ENCODE peak calls at places on chromosomes 7 and 10, in five cellular contexts. One of them, this sample, is unnamed.
A peak's percentile ranks its signal among the peaks of the same experiment; 100 is the strongest.

GRCh38 chr10:57867226-57867625 is 400.5 kb downstream of the IPMK start:
- DNase-seq in ovary: no peak
- DNase-seq in transverse colon: no peak
- DNase-seq in adrenal gland: no peak
- DNase-seq in tibial nerve: no peak
- DNase-seq in this sample: no peak

GRCh38 chr10:17910144-17910789 is 41.5 kb upstream of the SLC39A12 start:
- DNase-seq in tibial nerve: peak; percentile 37
- DNase-seq in transverse colon: peak; percentile 44
- DNase-seq in adrenal gland: peak; percentile 57
- DNase-seq in ovary: peak; percentile 35
- DNase-seq in this sample: peak; percentile 18

GRCh38 chr7:88243345-88243909 is 23.6 kb upstream of the SRI start:
- DNase-seq in ovary: no peak
- DNase-seq in tibial nerve: peak; percentile 52
- DNase-seq in adrenal gland: peak; percentile 49
- DNase-seq in transverse colon: no peak
- DNase-seq in this sample: peak; percentile 48

GRCh38 chr7:41403291-41403690 is 299.6 kb downstream of the INHBA start:
- DNase-seq in ovary: no peak
- DNase-seq in tibial nerve: no peak
- DNase-seq in transverse colon: no peak
- DNase-seq in adrenal gland: no peak
- DNase-seq in this sample: no peak

GRCh38 chr7:150363872-150364271 is 4.8 kb upstream of the REPIN1 start:
- DNase-seq in tibial nerve: no peak
- DNase-seq in adrenal gland: no peak
- DNase-seq in transverse colon: no peak
- DNase-seq in ovary: no peak
- DNase-seq in this sample: no peak

GRCh38 chr10:25059990-25060389 is 43.6 kb downstream of the THNSL1 start:
- DNase-seq in transverse colon: peak; percentile 65
- DNase-seq in tibial nerve: peak; percentile 65
- DNase-seq in ovary: peak; percentile 74
- DNase-seq in adrenal gland: peak; percentile 78
- DNase-seq in this sample: no peak

GRCh38 chr7:27080844-27081423 is 14.9 kb downstream of the HOXA1 start:
- DNase-seq in tibial nerve: no peak
- DNase-seq in adrenal gland: no peak
- DNase-seq in ovary: no peak
- DNase-seq in transverse colon: no peak
- DNase-seq in this sample: peak; percentile 28

GRCh38 chr10:45555789-45556188 is 116.8 kb downstream of the ZFAND4 start:
- DNase-seq in tibial nerve: no peak
- DNase-seq in adrenal gland: no peak
- DNase-seq in ovary: no peak
- DNase-seq in transverse colon: no peak
- DNase-seq in this sample: no peak

GRCh38 chr10:24816997-24817396 is 93.3 kb upstream of the ARHGAP21 start:
- DNase-seq in tibial nerve: no peak
- DNase-seq in adrenal gland: no peak
- DNase-seq in ovary: no peak
- DNase-seq in transverse colon: no peak
- DNase-seq in this sample: no peak

GRCh38 chr10:94403034-94403822 is 887 bp downstream of the TBC1D12 start:
- DNase-seq in ovary: peak; percentile 52
- DNase-seq in adrenal gland: peak; percentile 68
- DNase-seq in tibial nerve: no peak
- DNase-seq in transverse colon: peak; percentile 79
- DNase-seq in this sample: peak; percentile 78

GRCh38 chr7:33107136-33108066 is 1.8 kb downstream of the RP9 start:
- DNase-seq in ovary: no peak
- DNase-seq in tibial nerve: peak; percentile 28
- DNase-seq in transverse colon: peak; percentile 32
- DNase-seq in adrenal gland: peak; percentile 30
- DNase-seq in this sample: peak; percentile 74

GRCh38 chr10:62092301-62092990 is 176.2 kb downstream of the RTKN2 start:
- DNase-seq in tibial nerve: no peak
- DNase-seq in ovary: no peak
- DNase-seq in adrenal gland: no peak
- DNase-seq in transverse colon: no peak
- DNase-seq in this sample: no peak

GRCh38 chr10:26481914-26482550 is 43.9 kb downstream of the APBB1IP start:
- DNase-seq in ovary: no peak
- DNase-seq in transverse colon: peak; percentile 18
- DNase-seq in tibial nerve: no peak
- DNase-seq in adrenal gland: no peak
- DNase-seq in this sample: no peak

GRCh38 chr10:6494934-6495592 is 85.0 kb downstream of the PRKCQ start:
- DNase-seq in adrenal gland: no peak
- DNase-seq in ovary: no peak
- DNase-seq in transverse colon: no peak
- DNase-seq in tibial nerve: no peak
- DNase-seq in this sample: no peak

GRCh38 chr10:124283215-124284046 is 135.3 kb downstream of the OAT start:
- DNase-seq in transverse colon: no peak
- DNase-seq in adrenal gland: no peak
- DNase-seq in ovary: no peak
- DNase-seq in tibial nerve: no peak
- DNase-seq in this sample: no peak

GRCh38 chr10:114751856-114752255 is 69.7 kb upstream of the FHIP2A start:
- DNase-seq in adrenal gland: no peak
- DNase-seq in tibial nerve: no peak
- DNase-seq in transverse colon: no peak
- DNase-seq in ovary: no peak
- DNase-seq in this sample: no peak

GRCh38 chr10:29657719-29658274 is 23.0 kb upstream of the SVIL start:
- DNase-seq in adrenal gland: no peak
- DNase-seq in tibial nerve: no peak
- DNase-seq in ovary: no peak
- DNase-seq in transverse colon: no peak
- DNase-seq in this sample: no peak

GRCh38 chr7:40598915-40599314 is 464.1 kb downstream of the SUGCT start:
- DNase-seq in adrenal gland: no peak
- DNase-seq in ovary: no peak
- DNase-seq in tibial nerve: no peak
- DNase-seq in transverse colon: no peak
- DNase-seq in this sample: no peak

GRCh38 chr7:94333810-94334209 is 60.9 kb upstream of the COL1A2 start:
- DNase-seq in adrenal gland: no peak
- DNase-seq in transverse colon: no peak
- DNase-seq in tibial nerve: no peak
- DNase-seq in ovary: no peak
- DNase-seq in this sample: no peak

GRCh38 chr10:96339383-96339782 is 19.4 kb downstream of the OPALIN start:
- DNase-seq in tibial nerve: no peak
- DNase-seq in transverse colon: no peak
- DNase-seq in ovary: no peak
- DNase-seq in adrenal gland: no peak
- DNase-seq in this sample: no peak

GRCh38 chr10:5812283-5813090 is 747 bp downstream of the GDI2 start:
- DNase-seq in transverse colon: peak; percentile 55
- DNase-seq in ovary: peak; percentile 67
- DNase-seq in tibial nerve: peak; percentile 27
- DNase-seq in adrenal gland: peak; percentile 59
- DNase-seq in this sample: peak; percentile 71

GRCh38 chr7:138304071-138304320 is 156.1 kb upstream of the TRIM24 start:
- DNase-seq in transverse colon: no peak
- DNase-seq in ovary: no peak
- DNase-seq in tibial nerve: no peak
- DNase-seq in adrenal gland: no peak
- DNase-seq in this sample: no peak

GRCh38 chr7:39557222-39557621 is 9.0 kb upstream of the YAE1 start:
- DNase-seq in adrenal gland: no peak
- DNase-seq in tibial nerve: no peak
- DNase-seq in transverse colon: no peak
- DNase-seq in ovary: no peak
- DNase-seq in this sample: no peak

GRCh38 chr10:43284341-43284910 is 17.6 kb upstream of the RASGEF1A start:
- DNase-seq in tibial nerve: no peak
- DNase-seq in adrenal gland: no peak
- DNase-seq in ovary: no peak
- DNase-seq in transverse colon: no peak
- DNase-seq in this sample: no peak

GRCh38 chr10:1102392-1102791 is 46.2 kb downstream of the WDR37 start:
- DNase-seq in ovary: no peak
- DNase-seq in tibial nerve: no peak
- DNase-seq in transverse colon: no peak
- DNase-seq in adrenal gland: no peak
- DNase-seq in this sample: no peak

GRCh38 chr10:6362879-6363278 is 160.1 kb downstream of the PFKFB3 start:
- DNase-seq in ovary: no peak
- DNase-seq in tibial nerve: no peak
- DNase-seq in transverse colon: no peak
- DNase-seq in adrenal gland: no peak
- DNase-seq in this sample: no peak

GRCh38 chr10:88385601-88386203 is 197.4 kb downstream of the RNLS start:
- DNase-seq in adrenal gland: no peak
- DNase-seq in transverse colon: peak; percentile 92
- DNase-seq in ovary: peak; percentile 37
- DNase-seq in tibial nerve: no peak
- DNase-seq in this sample: no peak

GRCh38 chr10:101889256-101890210 is 45.9 kb upstream of the KCNIP2 start:
- DNase-seq in ovary: peak; percentile 75
- DNase-seq in adrenal gland: peak; percentile 91
- DNase-seq in transverse colon: peak; percentile 73
- DNase-seq in tibial nerve: peak; percentile 70
- DNase-seq in this sample: peak; percentile 83

GRCh38 chr10:13271552-13272163 is 28.2 kb downstream of the PHYH start:
- DNase-seq in ovary: peak; percentile 62
- DNase-seq in adrenal gland: peak; percentile 33
- DNase-seq in tibial nerve: peak; percentile 10
- DNase-seq in transverse colon: peak; percentile 66
- DNase-seq in this sample: peak; percentile 58

GRCh38 chr10:103125323-103126267 is 67.5 kb downstream of the NT5C2 start:
- DNase-seq in adrenal gland: no peak
- DNase-seq in ovary: no peak
- DNase-seq in tibial nerve: no peak
- DNase-seq in transverse colon: no peak
- DNase-seq in this sample: peak; percentile 20

DNA sequence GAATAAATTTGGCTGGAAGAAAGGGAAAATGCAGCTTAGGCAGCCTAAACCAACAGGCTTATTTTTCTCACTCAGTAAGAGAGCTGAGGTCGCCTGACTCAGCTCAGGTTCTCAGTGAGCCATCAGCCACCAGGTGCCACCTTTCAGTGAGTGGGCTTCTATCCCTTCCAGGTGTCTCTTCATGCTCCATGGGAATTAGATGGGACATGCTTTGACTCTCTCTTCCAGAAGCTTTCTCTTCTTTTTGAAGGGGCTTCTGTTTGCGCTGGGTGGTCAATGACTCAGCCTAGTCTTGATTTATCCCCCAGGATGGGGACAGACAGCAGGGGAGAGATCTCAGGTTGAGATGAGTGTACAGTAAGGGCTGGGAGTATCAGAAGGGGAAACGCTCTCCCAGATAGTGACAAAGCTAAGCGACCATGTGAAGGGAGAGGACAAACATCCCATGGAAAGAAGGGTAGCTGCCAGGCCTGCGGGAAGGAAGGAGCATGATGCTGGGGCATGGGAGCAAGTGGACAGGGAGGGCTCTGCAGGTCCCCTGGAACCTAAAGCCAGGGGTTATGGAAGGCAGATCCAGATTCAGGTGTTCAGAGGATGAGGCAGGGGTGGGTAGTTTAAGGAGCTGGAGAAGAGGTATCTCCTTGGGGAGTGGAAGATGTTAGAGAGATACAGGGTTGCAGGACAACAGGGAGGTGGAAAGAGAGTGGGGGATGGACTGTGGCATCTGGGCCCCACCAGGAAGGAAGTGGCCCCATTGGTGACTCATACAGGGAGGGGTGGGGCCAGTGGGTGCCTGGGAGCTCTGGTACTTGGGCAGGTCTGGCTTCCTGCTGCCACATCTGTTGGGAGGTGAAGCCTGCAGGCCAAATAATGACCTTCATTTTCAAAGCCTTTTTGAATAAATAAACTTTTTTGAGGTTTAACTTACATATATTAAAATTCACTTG is 32.5 kb downstream of the OGDH start:
- DNase-seq in transverse colon: peak; percentile 88
- DNase-seq in ovary: peak; percentile 56
- DNase-seq in adrenal gland: peak; percentile 68
- DNase-seq in tibial nerve: peak; percentile 45
- DNase-seq in this sample: peak; percentile 85
- TF ChIP-seq POLR2A in transverse colon: no peak
- TF ChIP-seq POLR2A in ovary: no peak
- TF ChIP-seq POLR2A in adrenal gland: no peak
- TF ChIP-seq POLR2A in tibial nerve: no peak
- TF ChIP-seq POLR2A in this sample: peak; percentile 25

DNA sequence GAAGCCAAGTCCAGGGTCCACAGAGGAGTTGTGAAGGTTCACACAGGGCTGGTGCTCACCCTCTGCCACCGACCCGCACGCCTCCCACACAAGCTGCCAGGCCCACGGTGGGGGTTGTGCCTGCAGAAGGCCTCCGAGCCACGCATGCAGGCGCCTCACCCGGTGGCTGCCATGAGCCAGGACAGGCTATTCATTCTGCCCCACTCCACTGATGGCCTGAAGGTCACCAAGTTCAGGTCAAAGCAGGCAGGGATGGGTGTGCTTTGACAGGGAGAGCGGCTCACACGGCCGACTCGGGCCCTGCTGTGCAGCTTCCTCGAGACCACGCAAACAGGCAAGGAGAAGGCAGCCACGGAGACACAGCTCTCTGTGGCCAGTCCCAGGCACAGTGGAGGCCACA is 143.9 kb downstream of the MAD1L1 start:
- DNase-seq in ovary: no peak
- DNase-seq in transverse colon: no peak
- DNase-seq in adrenal gland: no peak
- DNase-seq in tibial nerve: no peak
- DNase-seq in this sample: no peak
- TF ChIP-seq POLR2A in ovary: no peak
- TF ChIP-seq POLR2A in transverse colon: no peak
- TF ChIP-seq POLR2A in adrenal gland: no peak
- TF ChIP-seq POLR2A in tibial nerve: no peak
- TF ChIP-seq POLR2A in this sample: no peak

DNA sequence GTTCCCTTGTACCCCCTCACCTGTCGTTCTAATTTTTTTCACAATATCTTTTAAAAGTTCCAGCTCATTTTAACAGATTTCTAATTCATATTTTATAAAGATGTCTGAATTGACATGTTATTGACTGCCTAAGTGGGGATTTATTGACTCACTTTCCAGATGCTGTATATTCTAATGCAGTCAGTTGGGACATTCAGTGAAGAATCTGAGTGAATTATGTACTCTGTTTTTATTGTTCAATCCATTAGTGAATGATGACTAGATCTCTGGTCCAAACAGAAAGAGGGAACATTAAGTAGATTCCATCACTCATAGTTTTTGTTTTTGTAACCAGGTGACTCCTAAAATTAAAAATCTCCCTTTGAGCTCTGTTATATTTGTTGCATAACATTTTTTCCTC is 54.3 kb downstream of the LOXL4 start:
- DNase-seq in adrenal gland: no peak
- DNase-seq in ovary: no peak
- DNase-seq in transverse colon: no peak
- DNase-seq in tibial nerve: no peak
- DNase-seq in this sample: no peak
- TF ChIP-seq POLR2A in adrenal gland: no peak
- TF ChIP-seq POLR2A in ovary: no peak
- TF ChIP-seq POLR2A in transverse colon: no peak
- TF ChIP-seq POLR2A in tibial nerve: no peak
- TF ChIP-seq POLR2A in this sample: no peak

GRCh38 chr7:117231047-117231359 is 91.9 kb downstream of the WNT2 start:
- DNase-seq in ovary: no peak
- DNase-seq in tibial nerve: no peak
- DNase-seq in transverse colon: no peak
- DNase-seq in adrenal gland: no peak
- DNase-seq in this sample: no peak
- TF ChIP-seq POLR2A in ovary: no peak
- TF ChIP-seq POLR2A in tibial nerve: no peak
- TF ChIP-seq POLR2A in transverse colon: no peak
- TF ChIP-seq POLR2A in adrenal gland: no peak
- TF ChIP-seq POLR2A in this sample: no peak

This sample was measured in erythroblast.